ENCODE peak calls at places on chromosome X, in five cellular contexts. I, Q, B, Y and E are unnamed samples. For H3K4me1 and H3K27me3, the result is how much of the 10 kb centered on the place peaks cover.

GRCh38 chrX:23228950-23229448 is 105.7 kb upstream of the PTCHD1 start:
- DNase-seq in I (no peak), Q (no peak), B (no peak), Y (no peak), E (peak)

GRCh38 chrX:107935200-107935599 is 47.0 kb downstream of the TEX13B start:
- DNase-seq in I (no peak), Q (peak), B (peak), Y (no peak), E (no peak)

GRCh38 chrX:23292979-23293651 is 41.5 kb upstream of the PTCHD1 start:
- DNase-seq in I (peak), Q (no peak), B (no peak), Y (no peak), E (no peak)

GRCh38 chrX:27796640-27797257 is 11.0 kb upstream of the MAGEB10 start:
- DNase-seq in I (no peak), Q (no peak), B (no peak), Y (no peak), E (no peak)

GRCh38 chrX:105302246-105302645 is 81.8 kb upstream of the TEX13A start:
- DNase-seq in I (no peak), Q (peak), B (no peak), Y (no peak), E (no peak)

GRCh38 chrX:84186603-84187358 is 1.2 kb downstream of the RPS6KA6 start:
- DNase-seq in I (no peak), Q (peak), B (no peak), Y (no peak), E (no peak)

GRCh38 chrX:45479196-45479834 is 278.6 kb upstream of the DIPK2B start:
- DNase-seq in I (no peak), Q (peak), B (peak), Y (no peak), E (no peak)

GRCh38 chrX:72169008-72169728 is 12.4 kb upstream of the PIN4 start:
- DNase-seq in I (no peak), Q (no peak), B (peak), Y (no peak), E (no peak)

GRCh38 chrX:100829730-100830129 is 9.5 kb downstream of the CSTF2 start:
- DNase-seq in I (no peak), Q (peak), B (peak), Y (no peak), E (no peak)

GRCh38 chrX:12308420-12308819 is 170.1 kb downstream of the FRMPD4 start:
- DNase-seq in I (no peak), Q (no peak), B (no peak), Y (no peak), E (no peak)

GRCh38 chrX:275967-276587 is 5.1 kb upstream of the PLCXD1 start:
- DNase-seq in I (peak), Q (peak), B (peak), Y (peak), E (peak)

GRCh38 chrX:151896734-151897474 is 15.8 kb upstream of the MAGEA4 start:
- DNase-seq in I (no peak), Q (peak), B (peak), Y (no peak), E (no peak)

GRCh38 chrX:66622209-66622608 is 16.7 kb downstream of the EDA2R start:
- DNase-seq in I (no peak), Q (peak), B (no peak), Y (no peak), E (no peak)

GRCh38 chrX:40420899-40421729 is 159.7 kb upstream of the ATP6AP2 start:
- DNase-seq in I (no peak), Q (no peak), B (peak), Y (no peak), E (no peak)

GRCh38 chrX:22206781-22207180 is 65.9 kb upstream of the CBLL2 start:
- DNase-seq in I (no peak), Q (no peak), B (no peak), Y (no peak), E (no peak)

GRCh38 chrX:149630681-149631292 is 805 bp downstream of the TMEM185A start:
- DNase-seq in I (no peak), Q (peak), B (peak), Y (no peak), E (no peak)

GRCh38 chrX:45258741-45259402 is 58.2 kb upstream of the DIPK2B start:
- DNase-seq in I (no peak), Q (no peak), B (no peak), Y (no peak), E (no peak)

GRCh38 chrX:139203681-139204575 is 326.6 kb upstream of the F9 start:
- DNase-seq in I (peak), Q (no peak), B (peak), Y (peak), E (no peak)

GRCh38 chrX:23908219-23909003 is 605 bp downstream of the CXorf58 start:
- DNase-seq in I (no peak), Q (no peak), B (no peak), Y (no peak), E (no peak)

GRCh38 chrX:357693-358471 is 28.8 kb downstream of the PPP2R3B start:
- DNase-seq in I (peak), Q (peak), B (peak), Y (no peak), E (no peak)

GRCh38 chrX:21487832-21488231 is 113.6 kb downstream of the CNKSR2 start:
- DNase-seq in I (no peak), Q (peak), B (peak), Y (no peak), E (no peak)

DNA sequence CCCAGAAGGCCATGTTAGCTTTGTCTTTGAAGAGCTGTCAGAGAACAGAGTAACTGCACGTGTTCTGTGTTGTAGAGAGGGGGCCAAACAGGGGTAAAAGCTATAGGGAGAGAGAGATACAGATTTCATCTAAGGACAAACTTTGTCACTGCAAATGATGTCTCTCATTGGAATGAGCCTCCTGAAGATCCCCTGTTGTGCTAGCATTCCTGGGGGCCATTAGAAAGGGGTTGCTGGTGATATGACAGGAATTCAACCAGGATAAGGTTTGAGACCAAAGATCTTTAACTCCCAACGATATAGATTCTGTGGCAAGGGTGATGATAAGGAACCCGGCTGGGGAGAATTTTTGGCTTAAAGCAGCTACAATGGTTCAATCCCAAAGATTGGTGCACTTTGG is 16.8 kb downstream of the MID1 start:
- DNase-seq in I (no peak), Q (no peak), B (no peak), Y (no peak), E (no peak)
- H3K4me1 ChIP-seq in I (under half), Q (under half), B (under half), Y (under half), E (under half)

DNA sequence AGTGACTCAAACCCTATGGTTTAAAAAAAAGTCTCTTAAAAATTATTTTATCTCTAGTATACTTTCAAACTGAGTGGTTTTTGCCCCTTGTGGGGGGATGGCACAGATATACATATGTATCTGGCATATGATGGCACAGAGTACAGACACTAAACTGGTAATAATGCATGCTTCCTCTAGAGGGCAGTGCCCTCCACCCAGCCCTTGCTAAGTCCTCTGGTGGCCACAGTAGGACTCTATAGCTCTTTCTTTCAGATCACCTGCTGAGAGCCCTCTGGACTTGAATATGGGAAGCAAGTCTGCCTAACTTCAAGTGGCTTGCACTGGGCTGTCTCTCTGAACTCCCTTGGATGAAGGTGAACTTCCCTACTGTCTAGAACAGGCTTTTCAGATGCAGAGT is 66.3 kb downstream of the TSPAN7 start:
- DNase-seq in I (no peak), Q (peak), B (peak), Y (peak), E (no peak)
- TF ChIP-seq CTCF in I (peak), Q (peak), B (peak), Y (peak), E (peak)

GRCh38 chrX:136259543-136259942 is 8.3 kb upstream of the MAP7D3 start:
- DNase-seq in I (no peak), Q (peak), B (peak), Y (no peak), E (no peak)
- H3K27me3 ChIP-seq in I (under half), Q (under half), B (under half), Y (under half), E (under half)

DNA sequence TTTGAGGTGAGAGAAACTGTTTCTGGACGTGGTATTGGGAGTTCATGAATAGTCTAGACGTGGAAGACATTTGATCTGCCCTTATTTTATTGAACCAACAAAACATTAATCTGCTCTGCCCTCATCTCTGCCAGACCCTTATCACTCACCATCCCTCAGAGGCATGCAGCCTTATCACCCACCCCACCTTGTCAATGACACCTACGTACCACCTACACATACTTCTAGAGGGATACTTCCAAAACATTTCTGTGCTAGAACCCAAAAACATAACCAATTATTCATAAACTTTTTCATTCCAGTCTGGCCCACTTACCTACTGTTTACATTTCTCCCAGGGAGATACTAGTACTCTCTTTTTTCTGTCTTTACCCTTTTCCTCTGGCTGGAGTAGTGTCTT is 105.2 kb downstream of the RS1 start:
- DNase-seq in I (no peak), Q (no peak), B (no peak), Y (no peak), E (no peak)
- H3K4me1 ChIP-seq in I (under half), Q (under half), B (under half), Y (under half), E (under half)

GRCh38 chrX:153927936-153928760 is 2.1 kb upstream of the ARHGAP4 start:
- DNase-seq in I (peak), Q (peak), B (peak), Y (peak), E (peak)

GRCh38 chrX:153927686-153927935 is 1.5 kb upstream of the ARHGAP4 start:
- DNase-seq in I (no peak), Q (no peak), B (no peak), Y (no peak), E (no peak)

GRCh38 chrX:153925739-153926593 is at the start of gene ARHGAP4:
- DNase-seq in I (no peak), Q (no peak), B (no peak), Y (peak), E (no peak)

GRCh38 chrX:153926594-153926862 is 464 bp upstream of the ARHGAP4 start:
- DNase-seq in I (no peak), Q (no peak), B (no peak), Y (no peak), E (no peak)

GRCh38 chrX:153926863-153927685 is 1.0 kb upstream of the ARHGAP4 start:
- DNase-seq in I (peak), Q (peak), B (peak), Y (peak), E (peak)
- TF ChIP-seq CTCF in I (no peak), Q (no peak), B (no peak), Y (no peak), E (no peak)